ENCODE peak calls at places on chromosomes 11 and 22, in six cellular contexts. R, G, K, U, L and E are unnamed samples.
A peak's percentile ranks its signal among the peaks of the same experiment; 100 is the strongest.

GRCh38 chr22:26124991-26125725 is 44.1 kb upstream of the SEZ6L start:
- DNase-seq in R (no peak), G (no peak), K (no peak), U (no peak), L (no peak), E (no peak)

GRCh38 chr22:29755889-29756288 is 10.9 kb downstream of the ZMAT5 start:
- DNase-seq in U (no peak), L (no peak), R (no peak), K (no peak), G (no peak), E (no peak)

GRCh38 chr22:47197735-47198500 is 435.5 kb downstream of the TBC1D22A start:
- DNase-seq in R (no peak), K (no peak), U (no peak), G (no peak), L (no peak), E (no peak)

GRCh38 chr22:35043251-35043931 is 22.6 kb upstream of the ISX start:
- DNase-seq in K (peak; percentile 22), R (no peak), G (no peak), U (no peak), L (no peak), E (no peak)

GRCh38 chr22:40325315-40325714 is 21.0 kb upstream of the ADSL start:
- DNase-seq in R (no peak), G (no peak), K (no peak), L (no peak), U (no peak), E (no peak)

GRCh38 chr11:6627762-6628241 is 8.6 kb upstream of the TPP1 start:
- DNase-seq in U (no peak), L (no peak), G (no peak), K (no peak), R (no peak), E (no peak)

GRCh38 chr11:118437046-118437735 is 899 bp downstream of the KMT2A start:
- DNase-seq in U (peak; percentile 10), L (no peak), K (peak; percentile 83), R (peak; percentile 28), G (peak; percentile 34), E (peak; percentile 54)

GRCh38 chr11:17208257-17208999 is 642 bp upstream of the PIK3C2A start:
- DNase-seq in L (no peak), G (peak; percentile 88), U (peak; percentile 87), K (no peak), R (peak; percentile 84), E (peak; percentile 60)

GRCh38 chr11:133896028-133896427 is 50.7 kb upstream of the SPATA19 start:
- DNase-seq in U (no peak), G (no peak), L (no peak), R (no peak), K (no peak), E (no peak)

GRCh38 chr11:63536669-63537292 is at the start of gene PLAAT4:
- DNase-seq in K (no peak), U (peak; percentile 16), G (peak; percentile 50), L (peak; percentile 45), R (no peak), E (peak; percentile 58)
- H3K4me3 ChIP-seq in K (no peak within 1 kb of the TSS), U (peak within 1 kb of the TSS; percentile 51), G (no peak within 1 kb of the TSS), L (peak within 1 kb of the TSS; percentile 70), R (no peak within 1 kb of the TSS), E (no peak within 1 kb of the TSS)

GRCh38 chr11:32940865-32941264 is 48.3 kb downstream of the QSER1 start:
- DNase-seq in L (peak; percentile 12), U (no peak), G (no peak), K (no peak), R (no peak), E (no peak)
- TF ChIP-seq MAX in L (no peak), U (no peak), G (no peak), K (no peak), R (no peak), E (no peak)

GRCh38 chr11:78214331-78215194 is 25.8 kb downstream of the USP35 start:
- DNase-seq in K (no peak), U (no peak), R (no peak), L (no peak), G (no peak), E (no peak)

GRCh38 chr11:78211565-78211964 is 22.8 kb downstream of the USP35 start:
- DNase-seq in G (no peak), U (no peak), L (no peak), R (no peak), K (no peak), E (no peak)

GRCh38 chr11:78213526-78214330 is 25.0 kb downstream of the USP35 start:
- DNase-seq in K (no peak), U (no peak), G (peak; percentile 31), L (no peak), R (no peak), E (no peak)

GRCh38 chr11:78210000-78210608 is 21.4 kb downstream of the USP35 start:
- DNase-seq in U (no peak), R (no peak), G (no peak), L (no peak), K (no peak), E (no peak)

DNA sequence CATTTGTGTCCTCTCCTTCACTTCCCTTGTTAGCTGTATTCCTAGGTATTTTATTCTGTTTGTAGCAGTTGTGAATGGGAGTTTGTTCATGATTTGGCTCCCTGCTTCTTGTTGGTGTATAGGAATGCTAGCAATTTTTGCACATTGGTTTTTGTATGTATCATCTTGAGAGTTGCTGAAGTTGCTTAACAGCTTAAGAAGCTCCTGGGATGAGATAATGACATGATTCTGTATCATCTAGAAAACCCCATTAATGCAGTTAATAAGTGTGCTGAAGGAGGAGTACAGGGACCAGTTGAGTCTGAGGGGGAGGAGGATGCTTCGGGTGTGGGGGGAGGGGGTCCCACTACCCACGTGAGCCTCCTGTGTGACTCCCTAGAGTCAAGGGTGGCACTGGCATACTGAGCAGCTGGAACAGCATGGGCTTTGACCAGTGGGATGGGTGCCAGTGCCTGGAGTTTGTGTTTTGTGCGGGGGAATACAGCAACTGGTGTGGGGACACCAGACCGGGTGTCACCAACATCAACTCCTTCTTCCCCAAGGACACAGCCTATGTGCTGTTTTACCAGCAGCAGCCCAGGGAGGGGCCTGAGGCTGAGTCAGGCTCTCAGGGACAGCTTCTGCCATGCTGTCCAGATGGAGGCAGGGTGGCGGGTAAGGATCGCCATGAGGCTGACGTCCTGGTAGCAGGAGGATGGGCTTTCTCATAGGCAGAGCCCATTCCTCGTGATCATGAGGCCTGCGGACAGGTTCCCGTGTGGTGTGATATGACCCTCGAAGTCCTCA is 24.1 kb downstream of the USP35 start:
- DNase-seq in R (no peak), K (no peak), L (no peak), U (no peak), G (no peak), E (no peak)
- TF ChIP-seq MYC in R (no peak), K (no peak), L (no peak), U (no peak), G (no peak), E (no peak)

DNA sequence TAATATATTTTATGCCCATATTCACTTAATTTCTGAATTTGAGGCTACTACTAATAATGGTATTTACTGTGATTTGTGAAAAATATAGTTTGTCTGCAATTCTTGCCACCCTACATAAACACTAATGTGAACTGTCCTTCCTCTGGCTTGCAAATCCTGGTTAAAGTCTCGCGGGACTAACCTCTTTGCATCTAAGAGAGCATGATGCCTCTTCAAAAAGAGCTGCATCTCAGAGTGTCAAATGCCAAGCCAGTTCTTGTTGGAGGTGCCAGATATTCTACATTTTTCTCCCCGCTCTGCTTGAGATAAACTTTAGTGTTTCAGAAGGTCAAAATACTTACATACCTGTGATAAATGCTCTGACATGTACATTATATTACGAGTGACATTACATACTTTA is 2.1 kb downstream of the ARHGAP42 start:
- DNase-seq in R (no peak), G (no peak), U (no peak), L (no peak), K (no peak), E (no peak)
- H3K4me3 ChIP-seq in R (peak overlapping the region; percentile 77), G (no peak overlapping the region), U (no peak overlapping the region), L (no peak overlapping the region), K (no peak overlapping the region), E (no peak overlapping the region)

GRCh38 chr11:70530010-70530409 is 131.7 kb downstream of the CTTN start:
- DNase-seq in G (no peak), L (no peak), K (no peak), U (no peak), R (no peak), E (no peak)

GRCh38 chr11:70531281-70532065 is 133.1 kb downstream of the CTTN start:
- DNase-seq in R (no peak), U (no peak), K (no peak), G (no peak), L (no peak), E (no peak)

GRCh38 chr11:70530629-70531185 is 132.4 kb downstream of the CTTN start:
- DNase-seq in G (no peak), L (no peak), U (no peak), R (no peak), K (no peak), E (no peak)

GRCh38 chr11:70532728-70533127 is 134.4 kb downstream of the CTTN start:
- DNase-seq in R (no peak), U (no peak), K (no peak), G (no peak), L (no peak), E (no peak)

GRCh38 chr11:70532066-70532440 is 133.7 kb downstream of the CTTN start:
- DNase-seq in K (no peak), L (no peak), G (no peak), U (no peak), R (no peak), E (no peak)
- TF ChIP-seq MAX in K (no peak), L (no peak), G (no peak), U (no peak), R (no peak), E (no peak)

GRCh38 chr11:34348919-34349318 is 8.9 kb downstream of the ABTB2 start:
- DNase-seq in U (no peak), R (no peak), G (no peak), L (no peak), K (no peak), E (no peak)

GRCh38 chr11:34345991-34346480 is 11.8 kb downstream of the ABTB2 start:
- DNase-seq in L (no peak), U (no peak), G (no peak), R (no peak), K (no peak), E (no peak)

GRCh38 chr11:34344410-34345011 is 13.3 kb downstream of the ABTB2 start:
- DNase-seq in G (no peak), K (no peak), U (no peak), R (no peak), L (no peak), E (no peak)

GRCh38 chr11:34345012-34345804 is 12.6 kb downstream of the ABTB2 start:
- DNase-seq in L (no peak), R (peak; percentile 90), G (no peak), U (peak; percentile 95), K (no peak), E (peak; percentile 70)

DNA sequence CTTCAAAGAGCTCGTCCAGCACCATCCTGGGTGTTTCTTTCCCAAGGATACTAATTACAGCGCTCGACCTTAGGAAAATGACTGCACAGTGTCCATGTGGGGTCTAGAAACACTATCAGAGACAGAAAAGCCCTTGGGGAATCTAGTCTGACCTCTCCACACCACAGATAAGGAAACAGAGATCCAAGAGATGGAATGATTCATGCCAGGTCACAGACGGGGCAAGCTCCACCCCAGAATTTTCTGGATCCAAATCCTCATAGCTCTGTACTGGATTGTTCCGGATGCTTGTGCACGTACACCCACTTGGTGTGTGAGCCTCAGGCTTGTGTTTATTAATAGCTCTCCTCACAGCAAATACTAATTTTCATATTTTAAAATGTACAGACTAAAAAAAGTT is 11.3 kb downstream of the ABTB2 start:
- DNase-seq in G (no peak), K (no peak), L (no peak), R (peak; percentile 78), U (no peak), E (no peak)
- TF ChIP-seq MYC in G (no peak), K (no peak), L (no peak), R (no peak), U (no peak), E (no peak)